ENCODE peak calls at places on chromosomes 1 and 21, in four cellular contexts. One of them, this sample, is unnamed.

GRCh38 chr1:78493456-78493855 is 2.7 kb downstream of the PTGFR start:
- DNase-seq in heart right ventricle: no peak
- DNase-seq in Ammon's horn: no peak
- DNase-seq in GM12892: no peak
- DNase-seq in this sample: no peak

GRCh38 chr1:148160421-148161251 is 8.6 kb upstream of the NBPF11 start:
- DNase-seq in heart right ventricle: no peak
- DNase-seq in Ammon's horn: no peak
- DNase-seq in GM12892: no peak
- DNase-seq in this sample: no peak

GRCh38 chr21:42171091-42172053 is 47.6 kb upstream of the ABCG1 start:
- DNase-seq in heart right ventricle: peak; percentile 47
- DNase-seq in Ammon's horn: peak; percentile 91
- DNase-seq in GM12892: no peak
- DNase-seq in this sample: no peak

GRCh38 chr1:116820362-116820761 is 66.1 kb downstream of the CD2 start:
- DNase-seq in heart right ventricle: peak; percentile 50
- DNase-seq in Ammon's horn: peak; percentile 40
- DNase-seq in GM12892: no peak
- DNase-seq in this sample: peak; percentile 98

GRCh38 chr1:165841582-165842362 is 14.4 kb downstream of the UCK2 start:
- DNase-seq in heart right ventricle: no peak
- DNase-seq in Ammon's horn: no peak
- DNase-seq in GM12892: no peak
- DNase-seq in this sample: no peak

GRCh38 chr1:166975361-166976129 is at the start of gene ILDR2:
- DNase-seq in heart right ventricle: peak; percentile 55
- DNase-seq in Ammon's horn: peak; percentile 72
- DNase-seq in GM12892: peak; percentile 53
- DNase-seq in this sample: no peak

GRCh38 chr1:226201029-226201593 is 14.6 kb upstream of the ACBD3 start:
- DNase-seq in heart right ventricle: no peak
- DNase-seq in Ammon's horn: no peak
- DNase-seq in GM12892: peak; percentile 41
- DNase-seq in this sample: no peak

GRCh38 chr1:224774378-224774777 is 155.1 kb upstream of the DNAH14 start:
- DNase-seq in heart right ventricle: no peak
- DNase-seq in Ammon's horn: no peak
- DNase-seq in GM12892: no peak
- DNase-seq in this sample: no peak

GRCh38 chr1:156860113-156860638 is 489 bp upstream of the NTRK1 start:
- DNase-seq in heart right ventricle: peak; percentile 61
- DNase-seq in Ammon's horn: peak; percentile 47
- DNase-seq in GM12892: peak; percentile 84
- DNase-seq in this sample: no peak

This sample was measured in AG09309.